ENCODE peak calls at places on chromosomes 7 and 10, in four cellular contexts. A is prostate gland, J is lower leg skin, D is stomach. G is an unnamed sample.

GRCh38 chr7:134729895-134730294 is 49.5 kb upstream of the CALD1 start:
- DNase-seq in A (no peak), J (no peak), D (no peak), G (no peak)

GRCh38 chr10:35447693-35448407 is 111.5 kb downstream of the CCNY start:
- DNase-seq in A (peak), J (no peak), D (peak), G (peak)

GRCh38 chr7:73879977-73880681 is 19.2 kb downstream of the TMEM270 start:
- DNase-seq in A (no peak), J (peak), D (peak), G (no peak)

GRCh38 chr7:77799078-77799964 is 748 bp downstream of the PHTF2 start:
- DNase-seq in A (peak), J (peak), D (no peak), G (peak)

GRCh38 chr7:157614457-157615020 is 277.7 kb downstream of the DNAJB6 start:
- DNase-seq in A (no peak), J (no peak), D (no peak), G (no peak)

GRCh38 chr7:74002474-74003017 is 25.4 kb upstream of the ELN start:
- DNase-seq in A (no peak), J (no peak), D (peak), G (no peak)

GRCh38 chr10:71218046-71218832 is 5.9 kb downstream of the UNC5B start:
- DNase-seq in A (no peak), J (no peak), D (peak), G (no peak)

GRCh38 chr7:157522954-157523353 is 186.2 kb downstream of the DNAJB6 start:
- DNase-seq in A (no peak), J (no peak), D (peak), G (no peak)

GRCh38 chr7:155792315-155792960 is 19.8 kb downstream of the SHH start:
- DNase-seq in A (no peak), J (no peak), D (no peak), G (no peak)

GRCh38 chr7:23350466-23350865 is 51.3 kb downstream of the MALSU1 start:
- DNase-seq in A (no peak), J (no peak), D (no peak), G (no peak)

GRCh38 chr10:97096327-97097153 is 89.2 kb downstream of the SLIT1 start:
- DNase-seq in A (no peak), J (no peak), D (no peak), G (no peak)

DNA sequence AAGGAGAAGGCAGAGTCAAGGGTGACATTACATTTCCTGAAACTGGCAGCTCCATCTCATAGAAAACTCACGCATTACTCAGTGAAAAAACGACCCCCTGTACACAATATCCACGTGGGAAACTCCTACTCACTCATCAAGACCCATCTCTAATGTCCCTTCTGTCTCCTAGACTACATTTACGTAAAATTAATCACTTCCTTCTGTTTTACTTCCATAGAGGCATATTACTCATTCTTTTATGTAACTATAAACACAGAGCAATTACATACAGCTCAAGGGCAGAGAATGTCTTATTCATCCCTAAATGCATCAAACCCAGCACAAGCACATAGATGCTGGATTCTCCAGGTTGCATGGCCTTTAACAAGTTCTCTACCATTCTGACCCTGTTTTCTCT is 281.8 kb downstream of the KCNMA1 start:
- DNase-seq in A (no peak), J (no peak), D (no peak), G (no peak)
- TF ChIP-seq POLR2A in A (no peak), J (no peak), D (no peak), G (no peak)

DNA sequence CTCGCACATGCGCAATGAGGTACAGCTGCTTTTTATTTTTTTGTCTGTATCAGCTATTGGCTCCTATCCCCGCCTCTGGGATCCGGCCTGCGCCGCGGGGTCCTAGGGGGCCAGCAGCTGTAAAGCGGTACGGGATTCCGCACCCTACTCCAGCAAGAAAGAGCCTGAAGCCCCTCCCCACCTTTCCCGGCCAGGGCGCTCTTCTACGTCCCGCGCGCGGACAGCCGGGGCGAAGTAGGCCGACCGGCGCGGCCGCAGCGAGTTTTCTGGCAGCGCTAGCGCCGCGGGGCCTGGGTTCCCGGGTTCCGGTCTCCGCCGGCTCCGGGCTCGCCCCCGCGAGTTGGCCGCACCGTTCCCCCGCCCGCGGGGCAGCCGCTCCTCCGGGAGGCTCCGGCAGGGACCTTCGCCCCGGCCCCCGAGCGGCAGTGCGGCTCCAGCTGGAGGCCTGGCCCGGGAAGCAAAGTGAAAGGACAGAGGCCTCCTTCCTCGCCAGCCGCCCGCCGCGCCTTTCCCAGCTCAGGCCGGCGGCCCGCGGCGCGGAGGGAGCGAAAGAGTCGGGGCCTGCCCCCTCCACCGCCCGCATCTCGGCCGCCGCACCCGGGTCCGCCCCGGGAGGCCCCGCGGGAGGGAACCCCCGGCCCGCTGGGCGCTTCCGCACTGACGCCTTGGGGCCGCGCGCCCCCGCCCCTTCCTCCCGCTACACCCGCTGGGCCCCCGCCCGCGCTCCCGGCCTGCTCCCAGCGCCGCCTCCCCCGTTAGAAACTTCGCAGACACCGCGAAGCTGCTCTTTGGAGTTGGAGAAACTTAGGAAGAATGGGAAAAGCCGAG is 4.7 kb upstream of the SPAG6 start:
- DNase-seq in A (peak), J (peak), D (peak), G (peak)
- TF ChIP-seq POLR2A in A (peak), J (no peak), D (no peak), G (peak)

DNA sequence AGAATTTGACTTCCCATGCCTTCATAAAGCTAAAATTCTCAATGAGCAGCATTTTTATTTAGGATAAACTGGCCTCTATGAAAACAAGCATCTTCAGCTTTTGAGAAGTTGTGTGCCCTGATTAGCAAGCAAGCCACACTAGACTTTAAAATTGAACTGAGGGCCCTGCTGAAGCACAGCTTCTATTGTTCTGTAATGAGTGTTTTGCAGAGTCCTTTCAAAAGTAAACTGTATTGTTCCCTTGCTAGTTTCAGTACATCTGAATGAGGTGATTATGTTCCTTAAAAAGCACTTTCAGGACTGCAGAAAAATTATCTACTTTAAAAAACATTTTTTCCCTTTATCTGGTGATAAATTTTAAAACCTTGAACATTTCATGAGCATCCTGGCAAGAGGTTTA is 113.3 kb upstream of the PRPS1L1 start:
- DNase-seq in A (no peak), J (no peak), D (no peak), G (no peak)
- TF ChIP-seq POLR2A in A (no peak), J (no peak), D (no peak), G (no peak)

GRCh38 chr10:60944159-60944909 is at the start of gene RHOBTB1:
- DNase-seq in A (peak), J (peak), D (peak), G (peak)
- TF ChIP-seq POLR2A in A (peak), J (no peak), D (no peak), G (no peak)

GRCh38 chr10:36591436-36591835 is 534.0 kb upstream of the ANKRD30A start:
- DNase-seq in A (no peak), J (no peak), D (no peak), G (no peak)
- TF ChIP-seq POLR2A in A (no peak), J (no peak), D (no peak), G (no peak)

GRCh38 chr10:116134316-116134715 is 138.7 kb downstream of the GFRA1 start:
- DNase-seq in A (no peak), J (no peak), D (no peak), G (no peak)

GRCh38 chr10:116133641-116134040 is 139.4 kb downstream of the GFRA1 start:
- DNase-seq in A (no peak), J (no peak), D (no peak), G (no peak)

GRCh38 chr10:116130006-116130405 is 143.0 kb downstream of the GFRA1 start:
- DNase-seq in A (no peak), J (no peak), D (no peak), G (no peak)

GRCh38 chr10:116127296-116127695 is 145.7 kb downstream of the GFRA1 start:
- DNase-seq in A (peak), J (no peak), D (no peak), G (no peak)

DNA sequence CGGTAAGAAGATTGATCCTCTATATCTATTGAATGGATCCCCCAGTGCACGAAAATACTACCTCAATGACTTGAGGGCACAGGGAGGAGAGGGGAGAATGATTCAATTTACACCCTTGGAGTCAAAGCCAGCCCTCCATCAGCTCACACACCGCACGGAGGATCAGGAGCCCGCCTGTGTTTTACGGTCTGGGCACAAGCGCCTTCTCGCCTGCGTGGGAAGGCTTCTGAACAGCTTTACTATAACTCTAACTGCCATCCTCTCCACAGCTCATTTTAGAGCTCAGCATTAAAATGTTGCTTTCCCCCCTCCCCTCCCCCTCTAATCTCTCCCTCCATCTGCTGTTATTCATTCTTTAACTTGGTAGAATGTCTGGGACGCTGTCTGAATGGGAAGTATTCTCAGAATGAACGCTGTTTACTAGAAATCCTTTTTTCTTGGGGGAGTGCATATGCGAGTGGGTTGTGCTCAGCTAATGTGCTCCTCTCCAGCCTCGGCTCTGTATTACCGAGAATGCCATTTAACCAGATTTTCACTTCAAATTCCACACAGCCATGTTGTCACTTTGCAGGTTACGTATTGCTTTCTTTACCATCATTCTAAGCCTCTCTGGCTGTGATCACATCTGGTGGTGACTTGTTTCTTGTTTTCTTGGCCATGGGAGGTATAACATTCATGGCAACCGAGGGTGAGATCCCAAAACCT is 140.1 kb downstream of the GFRA1 start:
- DNase-seq in A (no peak), J (no peak), D (no peak), G (no peak)
- TF ChIP-seq POLR2A in A (no peak), J (no peak), D (no peak), G (no peak)

GRCh38 chr7:102432476-102433318 is 678 bp upstream of the ORAI2 start:
- DNase-seq in A (no peak), J (no peak), D (no peak), G (no peak)

GRCh38 chr7:102436123-102436522 is 2.7 kb downstream of the ORAI2 start:
- DNase-seq in A (no peak), J (no peak), D (no peak), G (no peak)

GRCh38 chr7:102431617-102432298 is 1.6 kb upstream of the ORAI2 start:
- DNase-seq in A (peak), J (no peak), D (no peak), G (no peak)

GRCh38 chr7:102434039-102434481 is 685 bp downstream of the ORAI2 start:
- DNase-seq in A (no peak), J (no peak), D (no peak), G (no peak)

DNA sequence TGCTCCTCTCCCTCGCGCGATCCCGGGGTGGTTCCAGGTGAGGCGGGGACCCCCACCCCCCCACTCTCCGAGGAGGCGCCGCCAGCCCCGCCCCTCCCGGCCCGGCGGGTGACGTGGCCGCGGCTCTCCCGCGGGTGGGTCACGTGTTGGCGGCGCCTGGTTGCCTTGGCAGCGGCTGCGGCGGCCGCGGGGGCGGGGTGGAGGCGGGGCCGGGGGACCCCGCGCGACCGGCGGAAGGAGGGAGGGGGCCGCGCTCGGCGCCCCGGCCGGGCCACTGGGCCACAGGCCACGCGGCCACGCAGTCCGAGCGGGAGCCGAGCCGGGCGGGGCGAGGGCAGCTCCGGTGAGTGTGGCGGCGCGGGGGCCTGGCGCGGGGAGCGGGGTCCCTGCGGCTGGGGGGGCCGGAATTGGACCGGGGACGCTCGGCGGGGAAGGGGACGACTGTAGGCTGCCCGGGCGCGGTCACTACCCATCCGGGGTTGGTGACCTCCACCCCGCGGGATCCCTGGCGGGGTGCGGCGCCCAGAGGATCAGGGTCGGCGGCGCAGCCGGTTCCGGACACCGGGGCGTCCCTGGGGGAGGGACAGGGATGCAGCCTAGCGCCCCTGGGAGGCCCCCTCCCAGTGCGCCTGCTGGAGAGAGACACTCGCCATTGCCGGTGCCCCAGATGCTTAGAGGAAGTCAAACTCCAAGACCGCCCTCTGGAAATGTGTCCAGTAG is at the start of gene ORAI2:
- DNase-seq in A (peak), J (peak), D (peak), G (peak)
- TF ChIP-seq POLR2A in A (no peak), J (no peak), D (no peak), G (peak)

GRCh38 chr10:31758495-31758894 is 170.1 kb downstream of the ARHGAP12 start:
- DNase-seq in A (no peak), J (no peak), D (no peak), G (no peak)

GRCh38 chr10:31757831-31758230 is 170.8 kb downstream of the ARHGAP12 start:
- DNase-seq in A (no peak), J (no peak), D (no peak), G (no peak)

GRCh38 chr10:31760674-31761081 is 168.0 kb downstream of the ARHGAP12 start:
- DNase-seq in A (no peak), J (no peak), D (no peak), G (no peak)

GRCh38 chr10:31759816-31760626 is 168.6 kb downstream of the ARHGAP12 start:
- DNase-seq in A (peak), J (peak), D (peak), G (peak)

DNA sequence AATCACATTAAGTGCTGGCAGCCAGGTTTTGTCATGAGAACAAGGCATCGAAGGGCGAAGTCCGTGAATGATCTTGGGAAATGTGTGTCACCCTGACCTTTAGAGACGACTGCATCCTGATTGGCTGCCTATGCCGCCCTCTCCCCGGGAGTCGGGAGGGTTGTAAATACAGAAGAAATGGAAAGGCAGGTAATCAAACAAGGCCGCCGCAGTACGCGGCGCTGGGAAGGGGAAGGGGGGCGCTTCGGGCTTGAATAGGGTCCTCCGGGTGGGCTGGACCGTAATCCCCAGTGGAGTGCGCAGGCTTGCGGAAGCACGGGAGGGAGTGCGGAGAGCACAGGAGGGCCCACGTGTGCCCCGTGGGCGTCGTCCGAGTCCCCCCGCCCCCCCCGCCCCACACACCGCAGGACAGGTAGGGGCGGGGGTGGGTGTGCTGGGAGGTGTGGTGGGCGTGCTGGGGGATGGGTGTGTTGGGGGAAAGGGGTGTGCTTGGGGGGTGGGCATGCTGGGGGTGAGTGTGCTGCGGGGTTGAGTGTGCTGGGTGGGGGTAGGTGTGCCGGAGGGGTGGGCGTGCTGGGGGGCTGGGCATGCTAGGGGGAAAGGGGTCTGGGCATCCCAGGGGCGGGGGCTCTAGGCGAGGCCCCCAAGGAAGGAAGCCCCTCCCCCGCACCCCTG is 169.4 kb downstream of the ARHGAP12 start:
- DNase-seq in A (peak), J (peak), D (peak), G (no peak)
- TF ChIP-seq POLR2A in A (peak), J (no peak), D (no peak), G (no peak)

DNA sequence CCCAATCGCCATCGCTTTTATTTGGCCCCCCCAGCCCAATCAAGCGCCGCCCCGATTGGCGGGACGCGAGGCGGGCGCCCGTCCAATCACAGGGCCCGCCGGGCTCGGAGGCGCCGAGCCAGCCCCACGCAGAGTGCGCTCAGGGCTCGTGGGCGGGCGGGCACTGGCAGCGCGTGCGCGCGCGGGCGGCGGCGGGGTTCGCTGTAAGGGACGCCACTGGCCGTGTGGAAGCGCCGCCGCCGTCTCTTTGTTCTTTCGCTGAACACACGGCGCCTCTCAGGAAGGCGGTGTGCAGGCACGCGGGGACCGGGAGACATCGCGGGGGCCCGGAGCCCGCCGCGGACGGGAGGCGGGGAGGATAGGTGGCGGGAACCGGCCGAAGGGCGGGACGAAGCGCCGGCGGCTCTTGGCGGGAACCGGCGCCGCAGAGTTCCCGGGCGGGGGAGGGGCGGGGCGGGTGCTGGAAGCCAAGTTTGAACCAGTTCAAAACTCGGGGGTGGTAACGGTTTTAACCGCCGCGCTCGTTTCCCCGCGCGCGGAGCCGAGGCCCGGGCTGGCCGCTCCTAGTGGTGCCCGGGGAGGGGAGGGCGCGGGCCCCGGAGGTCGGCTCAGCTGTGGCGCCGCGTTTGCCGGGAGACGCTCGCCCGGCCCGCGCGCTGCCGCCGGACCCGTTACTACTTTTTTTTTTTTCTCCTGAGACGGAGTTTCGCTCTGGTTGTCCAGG is 370 bp upstream of the EZH2 start:
- DNase-seq in A (peak), J (peak), D (peak), G (peak)
- TF ChIP-seq POLR2A in A (peak), J (peak), D (no peak), G (peak)

GRCh38 chr7:5423272-5423843 is at the start of gene TNRC18:
- DNase-seq in A (peak), J (peak), D (peak), G (peak)
- TF ChIP-seq POLR2A in A (peak), J (no peak), D (no peak), G (peak)

G was measured in erythroblast.